ENCODE peak calls at places on chromosomes 12 and 14, in nine cellular contexts. One of them, this sample, is unnamed. For H3K36me3 and H3K9me3, the result is how much of the 10 kb centered on the place peaks cover.

GRCh38 chr12:54865683-54866324 is 11.5 kb downstream of the MUCL1 start:
- DNase-seq in SK-N-SH: no peak
- DNase-seq in endothelial cell of umbilical vein: no peak
- DNase-seq in pancreas: no peak
- DNase-seq in GM12878: no peak
- DNase-seq in tibial nerve: no peak
- DNase-seq in cardiac muscle cell: no peak
- DNase-seq in lower lobe of right lung: no peak
- DNase-seq in effector memory CD4-positive, alpha-beta T cell: no peak
- DNase-seq in this sample: no peak

GRCh38 chr12:41919526-41920305 is 225.0 kb downstream of the GXYLT1 start:
- DNase-seq in SK-N-SH: peak
- DNase-seq in tibial nerve: no peak
- DNase-seq in GM12878: no peak
- DNase-seq in cardiac muscle cell: no peak
- DNase-seq in lower lobe of right lung: no peak
- DNase-seq in endothelial cell of umbilical vein: no peak
- DNase-seq in pancreas: no peak
- DNase-seq in effector memory CD4-positive, alpha-beta T cell: no peak
- DNase-seq in this sample: no peak

GRCh38 chr12:617304-617915 is 45.8 kb downstream of the NINJ2 start:
- DNase-seq in cardiac muscle cell: no peak
- DNase-seq in pancreas: no peak
- DNase-seq in endothelial cell of umbilical vein: peak
- DNase-seq in GM12878: no peak
- DNase-seq in SK-N-SH: no peak
- DNase-seq in lower lobe of right lung: peak
- DNase-seq in effector memory CD4-positive, alpha-beta T cell: no peak
- DNase-seq in tibial nerve: peak
- DNase-seq in this sample: no peak

GRCh38 chr14:100688598-100689499 is 37.8 kb upstream of the DLK1 start:
- DNase-seq in tibial nerve: no peak
- DNase-seq in SK-N-SH: no peak
- DNase-seq in GM12878: no peak
- DNase-seq in pancreas: no peak
- DNase-seq in effector memory CD4-positive, alpha-beta T cell: no peak
- DNase-seq in cardiac muscle cell: no peak
- DNase-seq in lower lobe of right lung: no peak
- DNase-seq in endothelial cell of umbilical vein: no peak
- DNase-seq in this sample: peak

GRCh38 chr12:13587721-13588389 is 391.3 kb downstream of the EMP1 start:
- DNase-seq in lower lobe of right lung: no peak
- DNase-seq in effector memory CD4-positive, alpha-beta T cell: no peak
- DNase-seq in endothelial cell of umbilical vein: no peak
- DNase-seq in GM12878: no peak
- DNase-seq in cardiac muscle cell: no peak
- DNase-seq in tibial nerve: no peak
- DNase-seq in SK-N-SH: no peak
- DNase-seq in pancreas: no peak
- DNase-seq in this sample: no peak

GRCh38 chr12:44812062-44812461 is 64.1 kb downstream of the NELL2 start:
- DNase-seq in GM12878: no peak
- DNase-seq in lower lobe of right lung: no peak
- DNase-seq in pancreas: no peak
- DNase-seq in tibial nerve: no peak
- DNase-seq in cardiac muscle cell: no peak
- DNase-seq in effector memory CD4-positive, alpha-beta T cell: peak
- DNase-seq in SK-N-SH: no peak
- DNase-seq in endothelial cell of umbilical vein: no peak
- DNase-seq in this sample: no peak

GRCh38 chr12:48286665-48287064 is 64.1 kb downstream of the ZNF641 start:
- DNase-seq in tibial nerve: peak
- DNase-seq in SK-N-SH: no peak
- DNase-seq in effector memory CD4-positive, alpha-beta T cell: no peak
- DNase-seq in lower lobe of right lung: no peak
- DNase-seq in pancreas: no peak
- DNase-seq in endothelial cell of umbilical vein: no peak
- DNase-seq in cardiac muscle cell: peak
- DNase-seq in GM12878: no peak
- DNase-seq in this sample: no peak

GRCh38 chr14:92586001-92586947 is 72.7 kb downstream of the RIN3 start:
- DNase-seq in GM12878: peak
- DNase-seq in pancreas: no peak
- DNase-seq in tibial nerve: no peak
- DNase-seq in cardiac muscle cell: no peak
- DNase-seq in effector memory CD4-positive, alpha-beta T cell: peak
- DNase-seq in SK-N-SH: no peak
- DNase-seq in endothelial cell of umbilical vein: peak
- DNase-seq in lower lobe of right lung: no peak
- DNase-seq in this sample: peak

GRCh38 chr12:569803-570236 is 93.4 kb downstream of the NINJ2 start:
- DNase-seq in GM12878: no peak
- DNase-seq in SK-N-SH: peak
- DNase-seq in cardiac muscle cell: peak
- DNase-seq in endothelial cell of umbilical vein: peak
- DNase-seq in tibial nerve: peak
- DNase-seq in pancreas: peak
- DNase-seq in lower lobe of right lung: peak
- DNase-seq in effector memory CD4-positive, alpha-beta T cell: peak
- DNase-seq in this sample: peak

GRCh38 chr12:71240941-71241340 is 83.1 kb upstream of the TSPAN8 start:
- DNase-seq in effector memory CD4-positive, alpha-beta T cell: no peak
- DNase-seq in endothelial cell of umbilical vein: no peak
- DNase-seq in lower lobe of right lung: no peak
- DNase-seq in SK-N-SH: no peak
- DNase-seq in cardiac muscle cell: no peak
- DNase-seq in GM12878: no peak
- DNase-seq in tibial nerve: no peak
- DNase-seq in pancreas: no peak
- DNase-seq in this sample: no peak

GRCh38 chr12:71671816-71672215 is 7.7 kb downstream of the THAP2 start:
- DNase-seq in GM12878: no peak
- DNase-seq in pancreas: no peak
- DNase-seq in lower lobe of right lung: no peak
- DNase-seq in SK-N-SH: no peak
- DNase-seq in tibial nerve: no peak
- DNase-seq in endothelial cell of umbilical vein: peak
- DNase-seq in cardiac muscle cell: no peak
- DNase-seq in effector memory CD4-positive, alpha-beta T cell: no peak
- DNase-seq in this sample: no peak

GRCh38 chr14:61553730-61554641 is 141.3 kb upstream of the HIF1A start:
- DNase-seq in cardiac muscle cell: no peak
- DNase-seq in GM12878: no peak
- DNase-seq in tibial nerve: peak
- DNase-seq in endothelial cell of umbilical vein: no peak
- DNase-seq in pancreas: no peak
- DNase-seq in lower lobe of right lung: no peak
- DNase-seq in SK-N-SH: no peak
- DNase-seq in effector memory CD4-positive, alpha-beta T cell: no peak
- DNase-seq in this sample: peak

GRCh38 chr14:105839425-105840265 is 313.3 kb downstream of the TMEM121 start:
- DNase-seq in SK-N-SH: no peak
- DNase-seq in effector memory CD4-positive, alpha-beta T cell: no peak
- DNase-seq in cardiac muscle cell: no peak
- DNase-seq in endothelial cell of umbilical vein: no peak
- DNase-seq in pancreas: no peak
- DNase-seq in tibial nerve: no peak
- DNase-seq in GM12878: no peak
- DNase-seq in lower lobe of right lung: no peak
- DNase-seq in this sample: no peak

GRCh38 chr12:111598637-111599458 is at the start of gene ATXN2:
- DNase-seq in lower lobe of right lung: peak
- DNase-seq in effector memory CD4-positive, alpha-beta T cell: peak
- DNase-seq in tibial nerve: peak
- DNase-seq in SK-N-SH: peak
- DNase-seq in pancreas: peak
- DNase-seq in cardiac muscle cell: peak
- DNase-seq in endothelial cell of umbilical vein: peak
- DNase-seq in GM12878: no peak
- DNase-seq in this sample: peak

GRCh38 chr14:51080622-51081021 is 14.3 kb downstream of the TRIM9 start:
- DNase-seq in endothelial cell of umbilical vein: no peak
- DNase-seq in tibial nerve: no peak
- DNase-seq in cardiac muscle cell: no peak
- DNase-seq in GM12878: no peak
- DNase-seq in pancreas: no peak
- DNase-seq in SK-N-SH: no peak
- DNase-seq in lower lobe of right lung: no peak
- DNase-seq in effector memory CD4-positive, alpha-beta T cell: no peak
- DNase-seq in this sample: no peak

GRCh38 chr12:53791735-53792326 is 40.1 kb upstream of the CISTR start:
- DNase-seq in effector memory CD4-positive, alpha-beta T cell: peak
- DNase-seq in GM12878: no peak
- DNase-seq in lower lobe of right lung: no peak
- DNase-seq in SK-N-SH: no peak
- DNase-seq in endothelial cell of umbilical vein: no peak
- DNase-seq in cardiac muscle cell: no peak
- DNase-seq in pancreas: peak
- DNase-seq in tibial nerve: no peak
- DNase-seq in this sample: peak

GRCh38 chr12:29807125-29807524 is 23.4 kb upstream of the TMTC1 start:
- DNase-seq in cardiac muscle cell: no peak
- DNase-seq in effector memory CD4-positive, alpha-beta T cell: no peak
- DNase-seq in tibial nerve: no peak
- DNase-seq in SK-N-SH: no peak
- DNase-seq in GM12878: no peak
- DNase-seq in endothelial cell of umbilical vein: no peak
- DNase-seq in lower lobe of right lung: no peak
- DNase-seq in pancreas: no peak
- DNase-seq in this sample: peak

GRCh38 chr14:104227806-104228205 is 89.4 kb downstream of the KIF26A start:
- DNase-seq in tibial nerve: no peak
- DNase-seq in cardiac muscle cell: no peak
- DNase-seq in SK-N-SH: no peak
- DNase-seq in GM12878: no peak
- DNase-seq in endothelial cell of umbilical vein: no peak
- DNase-seq in effector memory CD4-positive, alpha-beta T cell: no peak
- DNase-seq in lower lobe of right lung: no peak
- DNase-seq in pancreas: no peak
- DNase-seq in this sample: no peak

GRCh38 chr12:127162902-127163301 is 1104.1 kb upstream of the TMEM132C start:
- DNase-seq in endothelial cell of umbilical vein: no peak
- DNase-seq in GM12878: peak
- DNase-seq in effector memory CD4-positive, alpha-beta T cell: no peak
- DNase-seq in lower lobe of right lung: no peak
- DNase-seq in tibial nerve: no peak
- DNase-seq in SK-N-SH: no peak
- DNase-seq in pancreas: no peak
- DNase-seq in cardiac muscle cell: no peak
- DNase-seq in this sample: peak

GRCh38 chr14:69654109-69654508 is 42.7 kb downstream of the SUSD6 start:
- DNase-seq in tibial nerve: no peak
- DNase-seq in effector memory CD4-positive, alpha-beta T cell: no peak
- DNase-seq in SK-N-SH: no peak
- DNase-seq in cardiac muscle cell: no peak
- DNase-seq in pancreas: no peak
- DNase-seq in GM12878: no peak
- DNase-seq in lower lobe of right lung: no peak
- DNase-seq in endothelial cell of umbilical vein: no peak
- DNase-seq in this sample: no peak

GRCh38 chr14:49858383-49858782 is 5.8 kb upstream of the NEMF start:
- DNase-seq in lower lobe of right lung: no peak
- DNase-seq in effector memory CD4-positive, alpha-beta T cell: no peak
- DNase-seq in tibial nerve: no peak
- DNase-seq in GM12878: no peak
- DNase-seq in endothelial cell of umbilical vein: no peak
- DNase-seq in cardiac muscle cell: no peak
- DNase-seq in SK-N-SH: no peak
- DNase-seq in pancreas: no peak
- DNase-seq in this sample: no peak

GRCh38 chr12:5023842-5024241 is 19.8 kb upstream of the KCNA5 start:
- DNase-seq in SK-N-SH: no peak
- DNase-seq in effector memory CD4-positive, alpha-beta T cell: no peak
- DNase-seq in cardiac muscle cell: no peak
- DNase-seq in endothelial cell of umbilical vein: no peak
- DNase-seq in tibial nerve: no peak
- DNase-seq in lower lobe of right lung: no peak
- DNase-seq in pancreas: no peak
- DNase-seq in GM12878: no peak
- DNase-seq in this sample: no peak
- H3K4me3 ChIP-seq in SK-N-SH: no peak
- H3K4me3 ChIP-seq in effector memory CD4-positive, alpha-beta T cell: no peak
- H3K4me3 ChIP-seq in cardiac muscle cell: no peak
- H3K4me3 ChIP-seq in endothelial cell of umbilical vein: no peak
- H3K4me3 ChIP-seq in tibial nerve: no peak
- H3K4me3 ChIP-seq in lower lobe of right lung: no peak
- H3K4me3 ChIP-seq in pancreas: no peak
- H3K4me3 ChIP-seq in GM12878: no peak
- H3K4me3 ChIP-seq in this sample: no peak

GRCh38 chr12:77299910-77300772 is 234.8 kb upstream of the E2F7 start:
- DNase-seq in tibial nerve: no peak
- DNase-seq in cardiac muscle cell: no peak
- DNase-seq in SK-N-SH: no peak
- DNase-seq in effector memory CD4-positive, alpha-beta T cell: no peak
- DNase-seq in lower lobe of right lung: no peak
- DNase-seq in endothelial cell of umbilical vein: peak
- DNase-seq in GM12878: no peak
- DNase-seq in pancreas: no peak
- DNase-seq in this sample: no peak
- H3K36me3 ChIP-seq in tibial nerve: under half
- H3K36me3 ChIP-seq in cardiac muscle cell: under half
- H3K36me3 ChIP-seq in SK-N-SH: under half
- H3K36me3 ChIP-seq in effector memory CD4-positive, alpha-beta T cell: under half
- H3K36me3 ChIP-seq in lower lobe of right lung: under half
- H3K36me3 ChIP-seq in endothelial cell of umbilical vein: under half
- H3K36me3 ChIP-seq in GM12878: under half
- H3K36me3 ChIP-seq in pancreas: under half
- H3K36me3 ChIP-seq in this sample: under half

GRCh38 chr14:26293909-26294308 is 303.9 kb downstream of the NOVA1 start:
- DNase-seq in GM12878: no peak
- DNase-seq in pancreas: no peak
- DNase-seq in lower lobe of right lung: no peak
- DNase-seq in cardiac muscle cell: no peak
- DNase-seq in effector memory CD4-positive, alpha-beta T cell: no peak
- DNase-seq in tibial nerve: no peak
- DNase-seq in endothelial cell of umbilical vein: no peak
- DNase-seq in SK-N-SH: no peak
- DNase-seq in this sample: no peak
- H3K9me3 ChIP-seq in GM12878: under half
- H3K9me3 ChIP-seq in pancreas: under half
- H3K9me3 ChIP-seq in lower lobe of right lung: under half
- H3K9me3 ChIP-seq in cardiac muscle cell: under half
- H3K9me3 ChIP-seq in effector memory CD4-positive, alpha-beta T cell: under half
- H3K9me3 ChIP-seq in tibial nerve: under half
- H3K9me3 ChIP-seq in endothelial cell of umbilical vein: under half
- H3K9me3 ChIP-seq in SK-N-SH: under half
- H3K9me3 ChIP-seq in this sample: under half

DNA sequence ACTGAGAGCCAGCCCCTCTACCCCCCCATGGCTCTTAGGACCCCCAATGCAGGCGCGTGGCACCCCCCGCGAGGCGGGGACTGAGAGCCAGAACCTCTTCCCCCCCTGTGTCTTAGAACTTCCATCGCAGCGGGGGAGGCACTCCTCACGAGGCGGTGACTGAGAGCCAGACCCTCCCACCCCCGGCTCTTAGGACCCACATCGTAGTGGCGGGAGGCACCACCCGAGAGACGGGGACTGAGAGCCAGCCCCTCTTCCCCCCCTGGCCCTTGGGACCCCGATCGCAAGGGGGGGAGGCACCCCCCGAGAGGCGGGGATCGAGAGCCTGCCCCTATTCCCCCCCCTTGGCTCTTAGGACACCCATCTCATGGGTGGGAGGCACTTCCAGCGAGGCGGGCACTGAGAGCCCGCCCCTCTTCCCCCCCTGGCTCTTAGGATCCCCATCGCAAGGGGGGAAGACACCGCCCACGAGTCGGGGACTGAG is 44.7 kb downstream of the DDX11 start:
- DNase-seq in endothelial cell of umbilical vein: no peak
- DNase-seq in SK-N-SH: peak
- DNase-seq in lower lobe of right lung: no peak
- DNase-seq in effector memory CD4-positive, alpha-beta T cell: no peak
- DNase-seq in GM12878: no peak
- DNase-seq in pancreas: no peak
- DNase-seq in cardiac muscle cell: no peak
- DNase-seq in tibial nerve: no peak
- DNase-seq in this sample: no peak
- H3K4me3 ChIP-seq in endothelial cell of umbilical vein: no peak
- H3K4me3 ChIP-seq in SK-N-SH: peak
- H3K4me3 ChIP-seq in lower lobe of right lung: peak
- H3K4me3 ChIP-seq in effector memory CD4-positive, alpha-beta T cell: peak
- H3K4me3 ChIP-seq in GM12878: no peak
- H3K4me3 ChIP-seq in pancreas: peak
- H3K4me3 ChIP-seq in cardiac muscle cell: peak
- H3K4me3 ChIP-seq in tibial nerve: peak
- H3K4me3 ChIP-seq in this sample: peak

This sample was measured in MG63.